ENCODE peak calls at places on chromosome 2, in six cellular contexts. J is neural progenitor cell, Z is MM.1S, H is SK-N-SH, W is HCT116, A is PC-3. D is an unnamed sample.

GRCh38 chr2:238527565-238527964 is 100.8 kb downstream of the ASB1 start:
- DNase-seq in J (peak; percentile 26), Z (no peak), H (no peak), W (no peak), A (no peak), D (peak; percentile 90)

GRCh38 chr2:238143239-238143951 is 4.9 kb downstream of the KLHL30 start:
- DNase-seq in J (no peak), Z (no peak), H (no peak), W (peak; percentile 54), A (peak; percentile 92), D (peak; percentile 89)

GRCh38 chr2:239809391-239809790 is 215.8 kb downstream of the NDUFA10 start:
- DNase-seq in J (no peak), Z (no peak), H (no peak), W (no peak), A (no peak), D (no peak)

GRCh38 chr2:110755494-110756078 is 23.2 kb downstream of the ACOXL start:
- DNase-seq in J (no peak), Z (peak; percentile 41), H (peak; percentile 28), W (no peak), A (peak; percentile 51), D (peak; percentile 34)

GRCh38 chr2:54613361-54613760 is 110.1 kb upstream of the EML6 start:
- DNase-seq in J (no peak), Z (no peak), H (no peak), W (no peak), A (peak; percentile 46), D (no peak)

GRCh38 chr2:222448806-222449205 is 24.5 kb downstream of the SGPP2 start:
- DNase-seq in J (no peak), Z (no peak), H (no peak), W (no peak), A (no peak), D (peak; percentile 38)

GRCh38 chr2:56151841-56152240 is 31.9 kb upstream of the CCDC85A start:
- DNase-seq in J (no peak), Z (no peak), H (no peak), W (no peak), A (no peak), D (no peak)

GRCh38 chr2:196653843-196654242 is 14.3 kb downstream of the CCDC150 start:
- DNase-seq in J (no peak), Z (no peak), H (no peak), W (no peak), A (no peak), D (no peak)

GRCh38 chr2:199868431-199869226 is 17.6 kb upstream of the FTCDNL1 start:
- DNase-seq in J (peak; percentile 10), Z (no peak), H (no peak), W (no peak), A (no peak), D (no peak)

GRCh38 chr2:189276277-189276676 is 96.7 kb upstream of the COL5A2 start:
- DNase-seq in J (no peak), Z (no peak), H (no peak), W (no peak), A (peak; percentile 94), D (peak; percentile 92)

GRCh38 chr2:1854747-1855146 is 110.4 kb upstream of the PXDN start:
- DNase-seq in J (peak; percentile 86), Z (no peak), H (peak; percentile 95), W (no peak), A (peak; percentile 30), D (peak; percentile 64)

GRCh38 chr2:239150125-239151011 is 250.5 kb downstream of the HDAC4 start:
- DNase-seq in J (no peak), Z (no peak), H (no peak), W (no peak), A (no peak), D (no peak)

GRCh38 chr2:169363027-169363569 is 764 bp upstream of the LRP2 start:
- DNase-seq in J (peak; percentile 37), Z (no peak), H (peak; percentile 32), W (no peak), A (no peak), D (no peak)

GRCh38 chr2:44171018-44171417 is 2.3 kb downstream of the PPM1B start:
- DNase-seq in J (peak; percentile 8), Z (no peak), H (no peak), W (peak; percentile 44), A (peak; percentile 69), D (peak; percentile 64)

GRCh38 chr2:207143474-207144190 is 22.1 kb downstream of the KLF7 start:
- DNase-seq in J (peak; percentile 47), Z (peak; percentile 89), H (no peak), W (no peak), A (no peak), D (peak; percentile 88)

GRCh38 chr2:99784946-99785345 is 295.1 kb upstream of the REV1 start:
- DNase-seq in J (no peak), Z (no peak), H (no peak), W (no peak), A (no peak), D (no peak)

GRCh38 chr2:54725343-54726099 is 2.1 kb downstream of the EML6 start:
- DNase-seq in J (peak; percentile 27), Z (no peak), H (peak; percentile 22), W (no peak), A (no peak), D (no peak)

GRCh38 chr2:64141711-64142405 is 2.4 kb downstream of the PELI1 start:
- DNase-seq in J (peak; percentile 7), Z (peak; percentile 9), H (no peak), W (no peak), A (no peak), D (peak; percentile 21)

GRCh38 chr2:197209742-197210408 is 100.7 kb downstream of the ANKRD44 start:
- DNase-seq in J (no peak), Z (peak; percentile 77), H (no peak), W (no peak), A (no peak), D (no peak)

GRCh38 chr2:68857855-68858456 is 13.2 kb downstream of the BMP10 start:
- DNase-seq in J (no peak), Z (no peak), H (no peak), W (no peak), A (no peak), D (no peak)

GRCh38 chr2:128384446-128384845 is 65.8 kb upstream of the HS6ST1 start:
- DNase-seq in J (no peak), Z (no peak), H (no peak), W (no peak), A (no peak), D (no peak)

GRCh38 chr2:39266139-39266805 is 22.5 kb upstream of the CDKL4 start:
- DNase-seq in J (no peak), Z (peak; percentile 48), H (no peak), W (no peak), A (no peak), D (peak; percentile 8)

GRCh38 chr2:10084956-10085851 is 5.0 kb upstream of the CYS1 start:
- DNase-seq in J (no peak), Z (no peak), H (no peak), W (no peak), A (no peak), D (no peak)

GRCh38 chr2:213022987-213023386 is 128.4 kb downstream of the IKZF2 start:
- DNase-seq in J (peak; percentile 17), Z (no peak), H (no peak), W (no peak), A (no peak), D (no peak)

GRCh38 chr2:54803783-54804758 is 80.6 kb downstream of the EML6 start:
- DNase-seq in J (no peak), Z (no peak), H (peak; percentile 49), W (no peak), A (no peak), D (peak; percentile 46)

GRCh38 chr2:143807192-143807591 is 678.0 kb downstream of the ARHGAP15 start:
- DNase-seq in J (no peak), Z (no peak), H (no peak), W (no peak), A (no peak), D (peak; percentile 27)
- H3K9ac ChIP-seq in J (no peak overlapping the region), Z (no peak overlapping the region), H (no peak overlapping the region), W (no peak overlapping the region), A (no peak overlapping the region), D (no peak overlapping the region)

DNA sequence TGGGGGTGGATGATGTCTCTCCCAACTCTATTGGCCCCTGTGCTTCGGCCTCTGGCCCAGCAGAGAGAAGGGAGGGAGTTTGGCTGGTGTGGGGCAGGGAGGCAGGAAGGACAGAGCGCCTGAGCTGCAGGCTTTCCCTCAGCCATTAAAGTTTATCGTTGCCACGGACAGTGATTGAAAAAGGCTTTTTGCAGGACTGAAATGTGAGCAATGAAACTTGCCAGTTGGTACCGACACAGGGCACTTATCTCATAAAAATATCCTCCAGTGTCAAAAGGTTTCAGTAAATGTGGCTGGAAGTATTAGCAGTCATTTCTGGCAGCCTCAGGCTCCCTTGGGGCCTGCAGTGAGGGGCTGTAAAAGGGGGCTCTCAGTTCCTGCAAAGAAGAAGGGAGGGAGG is 169.2 kb downstream of the GLI2 start:
- DNase-seq in J (no peak), Z (no peak), H (peak; percentile 50), W (no peak), A (no peak), D (no peak)
- TF ChIP-seq EZH2phosphoT487 in J (no peak), Z (no peak), H (no peak), W (no peak), A (no peak), D (no peak)

GRCh38 chr2:134320930-134321329 is 67.1 kb downstream of the MGAT5 start:
- DNase-seq in J (no peak), Z (no peak), H (no peak), W (no peak), A (no peak), D (no peak)
- H3K9ac ChIP-seq in J (no peak overlapping the region), Z (no peak overlapping the region), H (no peak overlapping the region), W (no peak overlapping the region), A (no peak overlapping the region), D (no peak overlapping the region)

GRCh38 chr2:150885236-150885635 is 376.4 kb downstream of the RBM43 start:
- DNase-seq in J (no peak), Z (no peak), H (no peak), W (no peak), A (no peak), D (peak; percentile 58)

GRCh38 chr2:150887926-150888325 is 373.7 kb downstream of the RBM43 start:
- DNase-seq in J (no peak), Z (no peak), H (no peak), W (no peak), A (no peak), D (peak; percentile 30)

GRCh38 chr2:150883521-150883895 is 378.2 kb downstream of the RBM43 start:
- DNase-seq in J (no peak), Z (no peak), H (no peak), W (no peak), A (no peak), D (no peak)

GRCh38 chr2:150888337-150888736 is 373.3 kb downstream of the RBM43 start:
- DNase-seq in J (no peak), Z (no peak), H (no peak), W (no peak), A (no peak), D (peak; percentile 73)

GRCh38 chr2:150885774-150886386 is 375.8 kb downstream of the RBM43 start:
- DNase-seq in J (no peak), Z (no peak), H (peak; percentile 12), W (no peak), A (no peak), D (no peak)
- TF ChIP-seq EZH2phosphoT487 in J (no peak), Z (no peak), H (no peak), W (no peak), A (no peak), D (no peak)